ENCODE peak calls at places on chromosomes 4 and X, in four cellular contexts. D is HCT116, F is astrocyte, J is mammary epithelial cell. O is an unnamed sample.

GRCh38 chr4:121358473-121358872 is 22.3 kb downstream of the QRFPR start:
- DNase-seq in D (peak; percentile 7), F (peak; percentile 35), J (peak; percentile 57), O (peak; percentile 21)

GRCh38 chr4:106809083-106809482 is 227.0 kb downstream of the DKK2 start:
- DNase-seq in D (peak; percentile 26), F (peak; percentile 43), J (peak; percentile 48), O (peak; percentile 49)

GRCh38 chr4:82437285-82438005 is 7.1 kb downstream of the ENOPH1 start:
- DNase-seq in D (no peak), F (peak; percentile 16), J (peak; percentile 94), O (no peak)

GRCh38 chr4:74451214-74451661 is 6.3 kb downstream of the AREG start:
- DNase-seq in D (no peak), F (peak; percentile 58), J (peak; percentile 63), O (no peak)

GRCh38 chrX:77087529-77088169 is 359.5 kb upstream of the FGF16 start:
- DNase-seq in D (no peak), F (peak; percentile 12), J (no peak), O (peak; percentile 43)

GRCh38 chrX:122113376-122113775 is 1066.0 kb downstream of the GLUD2 start:
- DNase-seq in D (no peak), F (no peak), J (no peak), O (no peak)

GRCh38 chrX:3420316-3420715 is 73.9 kb upstream of the MXRA5 start:
- DNase-seq in D (no peak), F (no peak), J (no peak), O (no peak)

GRCh38 chrX:50973199-50973598 is 62.7 kb downstream of the BMP15 start:
- DNase-seq in D (no peak), F (no peak), J (no peak), O (no peak)

GRCh38 chrX:13845721-13846378 is 29.0 kb upstream of the GPM6B start:
- DNase-seq in D (no peak), F (peak; percentile 43), J (peak; percentile 82), O (no peak)

GRCh38 chr4:10204401-10205058 is 87.9 kb upstream of the WDR1 start:
- DNase-seq in D (no peak), F (no peak), J (no peak), O (no peak)

GRCh38 chrX:17547658-17548057 is 172.7 kb downstream of the NHS start:
- DNase-seq in D (peak; percentile 39), F (peak; percentile 90), J (peak; percentile 99), O (peak; percentile 72)

GRCh38 chr4:4618846-4619245 is 77.0 kb upstream of the STX18 start:
- DNase-seq in D (no peak), F (no peak), J (no peak), O (no peak)

GRCh38 chr4:55125087-55125721 is at the start of gene KDR:
- DNase-seq in D (no peak), F (peak; percentile 23), J (peak; percentile 12), O (peak; percentile 45)

GRCh38 chr4:130563185-130563890 is 1467.4 kb downstream of the C4orf33 start:
- DNase-seq in D (peak; percentile 66), F (peak; percentile 49), J (peak; percentile 44), O (peak; percentile 77)

GRCh38 chrX:150664290-150664689 is 28.9 kb upstream of the MTMR1 start:
- DNase-seq in D (no peak), F (no peak), J (no peak), O (no peak)

GRCh38 chr4:40309250-40309774 is 25.8 kb upstream of the CHRNA9 start:
- DNase-seq in D (peak; percentile 77), F (peak; percentile 45), J (peak; percentile 74), O (peak; percentile 93)
- H3K4me1 ChIP-seq in D (peaks cover 8% of the 10 kb centered on the region), F (peaks cover 2% of the 10 kb centered on the region), J (no peaks in the 10 kb centered on the region), O (peaks cover 4% of the 10 kb centered on the region)

DNA sequence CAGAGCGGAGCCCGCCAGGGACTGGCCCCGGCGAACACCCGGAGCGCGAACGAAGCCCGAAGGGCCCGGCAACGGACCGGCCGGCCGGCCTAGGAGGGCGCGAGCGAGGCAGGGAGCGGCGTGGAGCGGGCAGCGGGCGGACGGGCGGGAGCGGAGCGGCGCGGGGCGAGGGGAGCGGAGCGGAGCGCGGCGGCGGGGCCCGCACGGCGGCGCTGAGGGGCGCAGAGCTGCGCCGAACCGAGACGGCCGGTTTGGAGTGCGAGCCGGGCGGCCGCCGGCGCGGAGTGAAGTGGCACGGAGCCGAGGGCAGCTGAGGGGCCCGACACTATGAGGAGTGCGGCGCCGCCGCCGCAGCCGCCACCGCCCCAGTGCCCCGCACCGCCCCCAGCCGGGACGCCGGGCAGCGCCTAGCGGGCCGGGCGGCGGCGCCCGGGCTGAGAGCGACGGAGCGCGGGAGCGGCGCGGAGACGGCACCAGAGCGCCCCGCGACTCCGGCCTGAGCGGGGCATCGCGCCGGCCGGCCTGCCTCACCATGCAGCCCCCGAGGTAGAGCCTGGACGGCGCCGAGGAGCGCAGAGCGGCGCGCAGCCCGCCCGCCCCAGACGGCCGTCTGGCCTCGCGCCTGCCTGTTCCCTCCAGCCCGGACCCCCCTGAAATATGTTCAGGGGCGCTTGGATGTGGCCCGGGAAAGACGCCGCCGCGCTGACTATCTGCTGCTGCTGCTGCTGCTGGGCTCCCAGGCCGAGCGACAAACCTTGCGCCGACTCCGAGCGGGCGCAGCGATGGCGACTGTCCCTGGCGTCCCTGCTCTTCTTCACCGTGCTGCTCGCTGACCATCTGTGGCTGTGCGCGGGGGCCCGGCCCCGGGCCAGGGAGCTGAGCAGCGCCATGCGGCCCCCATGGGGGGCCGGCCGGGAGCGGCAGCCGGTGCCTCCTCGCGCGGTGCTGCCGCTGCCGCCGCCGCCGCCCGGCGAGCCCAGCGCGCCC is 793 bp downstream of the NALF2 start:
- DNase-seq in D (no peak), F (no peak), J (no peak), O (peak; percentile 10)
- TF ChIP-seq EZH2 in D (no peak), F (no peak), J (no peak), O (no peak)

GRCh38 chr4:113293043-113293560 is 243.6 kb downstream of the ANK2 start:
- DNase-seq in D (no peak), F (peak; percentile 62), J (no peak), O (peak; percentile 39)
- H3K4me1 ChIP-seq in D (no peaks in the 10 kb centered on the region), F (peaks cover 13% of the 10 kb centered on the region), J (no peaks in the 10 kb centered on the region), O (peaks cover 8% of the 10 kb centered on the region)

GRCh38 chr4:41881931-41882621 is 53.2 kb upstream of the TMEM33 start:
- DNase-seq in D (no peak), F (no peak), J (no peak), O (no peak)
- TF ChIP-seq EZH2 in D (no peak), F (peak; percentile 100), J (peak; percentile 99), O (peak; percentile 100)

GRCh38 chr4:168859100-168859499 is 151.0 kb downstream of the CBR4 start:
- DNase-seq in D (no peak), F (no peak), J (no peak), O (no peak)
- H3K4me1 ChIP-seq in D (no peaks in the 10 kb centered on the region), F (peaks cover 51% of the 10 kb centered on the region), J (peaks cover 18% of the 10 kb centered on the region), O (no peaks in the 10 kb centered on the region)

GRCh38 chr4:56654238-56654632 is 26.9 kb downstream of the HOPX start:
- DNase-seq in D (no peak), F (peak; percentile 27), J (no peak), O (no peak)

GRCh38 chr4:56655209-56655626 is 25.9 kb downstream of the HOPX start:
- DNase-seq in D (no peak), F (peak; percentile 18), J (no peak), O (peak; percentile 29)

GRCh38 chr4:56657128-56657527 is 24.0 kb downstream of the HOPX start:
- DNase-seq in D (no peak), F (no peak), J (peak; percentile 42), O (no peak)

GRCh38 chr4:56656346-56656643 is 24.8 kb downstream of the HOPX start:
- DNase-seq in D (no peak), F (no peak), J (no peak), O (peak; percentile 19)

GRCh38 chr4:56655627-56656345 is 25.3 kb downstream of the HOPX start:
- DNase-seq in D (no peak), F (no peak), J (no peak), O (peak; percentile 31)
- TF ChIP-seq EZH2 in D (no peak), F (peak; percentile 70), J (peak; percentile 90), O (no peak)

GRCh38 chr4:40960926-40961325 is 211.2 kb downstream of the NSUN7 start:
- DNase-seq in D (no peak), F (peak; percentile 25), J (no peak), O (no peak)
- H3K4me1 ChIP-seq in D (no peaks in the 10 kb centered on the region), F (peaks cover 26% of the 10 kb centered on the region), J (peaks cover 7% of the 10 kb centered on the region), O (peaks cover 4% of the 10 kb centered on the region)

DNA sequence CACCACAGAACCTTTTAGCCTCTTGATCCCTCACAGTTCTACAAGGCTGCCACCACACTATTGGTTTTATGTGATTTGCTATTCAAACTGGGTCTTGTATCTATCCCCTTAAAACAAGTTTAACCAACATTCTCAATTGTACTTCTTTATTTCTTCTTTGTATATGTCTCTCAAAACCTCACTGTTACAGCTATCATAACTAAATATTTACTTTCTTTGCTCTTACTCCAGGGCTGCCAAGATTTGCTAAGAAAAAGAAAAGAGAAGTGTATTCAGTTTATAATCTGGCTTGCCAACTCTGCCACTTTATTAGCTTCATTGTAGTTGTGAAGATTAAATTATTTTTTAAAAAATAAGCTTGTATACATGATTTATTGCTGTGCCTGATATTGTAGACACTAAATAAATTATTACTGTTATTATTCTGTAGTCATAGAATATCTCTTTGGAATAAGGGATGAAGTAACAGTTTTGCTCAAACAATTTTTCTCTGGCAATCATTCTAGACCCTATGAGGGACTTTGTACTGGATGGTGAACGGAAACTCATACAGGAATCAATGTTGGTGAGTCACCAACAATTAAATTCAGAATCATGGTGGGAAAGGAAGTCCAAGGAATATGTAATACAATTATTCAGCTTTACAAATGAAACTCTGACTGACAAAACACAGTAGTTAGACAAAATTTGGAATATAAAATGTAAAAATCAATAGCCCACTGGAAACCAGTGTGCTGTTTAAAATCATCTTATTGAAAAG is 127.1 kb upstream of the DCAF8L1 start:
- DNase-seq in D (no peak), F (no peak), J (no peak), O (no peak)
- TF ChIP-seq EZH2 in D (no peak), F (no peak), J (no peak), O (no peak)

GRCh38 chr4:184419976-184420375 is 54.4 kb downstream of the IRF2 start:
- DNase-seq in D (no peak), F (no peak), J (no peak), O (no peak)
- H3K4me1 ChIP-seq in D (peaks cover 20% of the 10 kb centered on the region), F (peaks cover 16% of the 10 kb centered on the region), J (peaks cover 31% of the 10 kb centered on the region), O (peaks cover 3% of the 10 kb centered on the region)